ENCODE peak calls at places on chromosome 10, in six cellular contexts. P, Q, O, T, H and U are unnamed samples.

GRCh38 chr10:49025347-49025983 is 85.8 kb upstream of the LRRC18 start:
- DNase-seq in P (no peak), Q (no peak), O (no peak), T (no peak), H (no peak), U (no peak)

GRCh38 chr10:6647811-6648526 is 67.9 kb upstream of the PRKCQ start:
- DNase-seq in P (no peak), Q (no peak), O (peak; percentile 30), T (peak; percentile 19), H (peak; percentile 87), U (peak; percentile 59)

GRCh38 chr10:28479927-28480326 is 53.0 kb upstream of the WAC start:
- DNase-seq in P (no peak), Q (no peak), O (no peak), T (no peak), H (no peak), U (no peak)

GRCh38 chr10:63494951-63495350 is 26.2 kb upstream of the REEP3 start:
- DNase-seq in P (no peak), Q (no peak), O (no peak), T (no peak), H (no peak), U (no peak)

GRCh38 chr10:3943695-3944257 is 158.8 kb upstream of the KLF6 start:
- DNase-seq in P (no peak), Q (no peak), O (no peak), T (no peak), H (no peak), U (no peak)

GRCh38 chr10:33143160-33143728 is 185.2 kb upstream of the ITGB1 start:
- DNase-seq in P (no peak), Q (peak; percentile 83), O (no peak), T (no peak), H (no peak), U (no peak)

GRCh38 chr10:119395287-119396007 is 147.1 kb downstream of the RGS10 start:
- DNase-seq in P (no peak), Q (no peak), O (peak; percentile 68), T (no peak), H (peak; percentile 28), U (peak; percentile 67)

GRCh38 chr10:133024711-133025557 is 62.8 kb upstream of the ADGRA1 start:
- DNase-seq in P (no peak), Q (no peak), O (no peak), T (no peak), H (no peak), U (no peak)

GRCh38 chr10:96299383-96299782 is 4.9 kb upstream of the DNTT start:
- DNase-seq in P (no peak), Q (no peak), O (peak; percentile 36), T (no peak), H (no peak), U (no peak)

GRCh38 chr10:35723992-35724391 is 81.9 kb upstream of the FZD8 start:
- DNase-seq in P (no peak), Q (no peak), O (no peak), T (no peak), H (no peak), U (no peak)

GRCh38 chr10:72557362-72557761 is 68.5 kb downstream of the MICU1 start:
- DNase-seq in P (no peak), Q (peak; percentile 63), O (no peak), T (no peak), H (no peak), U (no peak)

GRCh38 chr10:43284341-43284910 is 17.6 kb upstream of the RASGEF1A start:
- DNase-seq in P (no peak), Q (no peak), O (no peak), T (no peak), H (peak; percentile 76), U (no peak)

GRCh38 chr10:12566161-12567115 is 217.1 kb downstream of the CAMK1D start:
- DNase-seq in P (no peak), Q (peak; percentile 38), O (no peak), T (peak; percentile 39), H (no peak), U (no peak)

GRCh38 chr10:48684792-48685651 is at the start of gene WDFY4:
- DNase-seq in P (no peak), Q (no peak), O (peak; percentile 79), T (no peak), H (no peak), U (peak; percentile 83)

GRCh38 chr10:130751106-130751840 is 560.2 kb downstream of the TCERG1L start:
- DNase-seq in P (no peak), Q (no peak), O (no peak), T (no peak), H (no peak), U (no peak)

GRCh38 chr10:102627446-102628293 is 16.6 kb upstream of the TRIM8 start:
- DNase-seq in P (no peak), Q (peak; percentile 74), O (no peak), T (no peak), H (peak; percentile 73), U (no peak)

GRCh38 chr10:37654466-37654865 is 202.9 kb downstream of the ZNF248 start:
- DNase-seq in P (no peak), Q (no peak), O (no peak), T (no peak), H (no peak), U (no peak)

GRCh38 chr10:47045331-47045861 is 134.2 kb downstream of the PTPN20 start:
- DNase-seq in P (no peak), Q (no peak), O (no peak), T (no peak), H (no peak), U (no peak)

GRCh38 chr10:61705022-61705675 is 42.4 kb downstream of the CABCOCO1 start:
- DNase-seq in P (no peak), Q (no peak), O (no peak), T (no peak), H (no peak), U (no peak)

GRCh38 chr10:61701055-61701705 is 38.5 kb downstream of the CABCOCO1 start:
- DNase-seq in P (no peak), Q (no peak), O (no peak), T (no peak), H (no peak), U (no peak)
- TF ChIP-seq CTCF in P (no peak), Q (peak; percentile 22), O (no peak), T (no peak), H (no peak), U (no peak)

GRCh38 chr10:74099836-74100235 is 50.8 kb downstream of the AP3M1 start:
- DNase-seq in P (no peak), Q (no peak), O (no peak), T (no peak), H (no peak), U (no peak)

GRCh38 chr10:74104480-74104879 is 46.1 kb downstream of the AP3M1 start:
- DNase-seq in P (no peak), Q (no peak), O (no peak), T (no peak), H (no peak), U (no peak)

GRCh38 chr10:74107391-74107790 is 43.2 kb downstream of the AP3M1 start:
- DNase-seq in P (no peak), Q (no peak), O (no peak), T (no peak), H (no peak), U (no peak)

GRCh38 chr10:74104996-74105395 is 45.6 kb downstream of the AP3M1 start:
- DNase-seq in P (no peak), Q (no peak), O (no peak), T (no peak), H (no peak), U (no peak)

DNA sequence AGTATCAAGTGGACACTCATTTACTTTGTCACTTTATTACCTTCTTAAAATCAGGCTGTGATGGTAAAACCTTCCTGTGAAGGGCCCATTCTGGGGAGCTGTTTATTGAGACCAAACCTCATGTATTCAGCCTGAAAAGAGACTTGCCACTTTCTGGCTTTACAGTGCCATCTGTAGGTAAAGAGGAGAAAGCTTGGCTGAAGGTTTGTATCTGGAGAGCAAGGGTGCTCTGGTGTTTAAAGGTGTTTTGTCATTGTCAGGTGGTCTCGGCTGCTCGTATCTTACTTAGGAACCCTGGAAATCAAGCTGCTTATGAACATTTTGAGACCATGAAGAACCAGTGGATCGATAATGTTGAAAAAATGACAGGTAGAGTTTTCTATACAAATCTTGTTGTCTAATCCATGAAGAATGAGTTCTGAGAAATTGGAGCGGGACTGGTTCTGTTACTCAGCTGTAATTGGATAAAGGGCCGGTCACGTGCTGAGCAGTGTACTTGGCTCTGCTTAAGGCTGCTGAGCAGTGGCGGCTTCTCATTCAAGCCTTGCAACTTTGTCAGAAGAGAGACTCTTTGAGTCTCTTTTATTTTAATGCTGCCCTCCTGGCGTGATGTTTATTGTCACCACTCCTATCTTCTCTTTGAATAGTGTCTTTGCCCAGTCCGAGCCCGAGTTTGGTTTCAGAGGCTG is 46.9 kb downstream of the AP3M1 start:
- DNase-seq in P (no peak), Q (peak; percentile 28), O (no peak), T (no peak), H (no peak), U (peak; percentile 63)
- TF ChIP-seq CTCF in P (peak; percentile 9), Q (peak; percentile 49), O (peak; percentile 9), T (no peak), H (no peak), U (peak; percentile 59)

GRCh38 chr10:117164878-117165556 is 26.9 kb upstream of the VAX1 start:
- DNase-seq in P (no peak), Q (no peak), O (no peak), T (no peak), H (no peak), U (no peak)

GRCh38 chr10:117167346-117168134 is 29.5 kb upstream of the VAX1 start:
- DNase-seq in P (no peak), Q (no peak), O (no peak), T (no peak), H (no peak), U (no peak)

GRCh38 chr10:117163954-117164292 is 25.9 kb upstream of the VAX1 start:
- DNase-seq in P (no peak), Q (no peak), O (no peak), T (no peak), H (no peak), U (no peak)

GRCh38 chr10:117166420-117167345 is 28.6 kb upstream of the VAX1 start:
- DNase-seq in P (no peak), Q (no peak), O (peak; percentile 6), T (no peak), H (no peak), U (no peak)

GRCh38 chr10:117165557-117166419 is 27.7 kb upstream of the VAX1 start:
- DNase-seq in P (no peak), Q (peak; percentile 41), O (peak; percentile 29), T (no peak), H (peak; percentile 86), U (peak; percentile 38)
- TF ChIP-seq CTCF in P (peak; percentile 37), Q (peak; percentile 62), O (no peak), T (no peak), H (peak; percentile 57), U (no peak)

DNA sequence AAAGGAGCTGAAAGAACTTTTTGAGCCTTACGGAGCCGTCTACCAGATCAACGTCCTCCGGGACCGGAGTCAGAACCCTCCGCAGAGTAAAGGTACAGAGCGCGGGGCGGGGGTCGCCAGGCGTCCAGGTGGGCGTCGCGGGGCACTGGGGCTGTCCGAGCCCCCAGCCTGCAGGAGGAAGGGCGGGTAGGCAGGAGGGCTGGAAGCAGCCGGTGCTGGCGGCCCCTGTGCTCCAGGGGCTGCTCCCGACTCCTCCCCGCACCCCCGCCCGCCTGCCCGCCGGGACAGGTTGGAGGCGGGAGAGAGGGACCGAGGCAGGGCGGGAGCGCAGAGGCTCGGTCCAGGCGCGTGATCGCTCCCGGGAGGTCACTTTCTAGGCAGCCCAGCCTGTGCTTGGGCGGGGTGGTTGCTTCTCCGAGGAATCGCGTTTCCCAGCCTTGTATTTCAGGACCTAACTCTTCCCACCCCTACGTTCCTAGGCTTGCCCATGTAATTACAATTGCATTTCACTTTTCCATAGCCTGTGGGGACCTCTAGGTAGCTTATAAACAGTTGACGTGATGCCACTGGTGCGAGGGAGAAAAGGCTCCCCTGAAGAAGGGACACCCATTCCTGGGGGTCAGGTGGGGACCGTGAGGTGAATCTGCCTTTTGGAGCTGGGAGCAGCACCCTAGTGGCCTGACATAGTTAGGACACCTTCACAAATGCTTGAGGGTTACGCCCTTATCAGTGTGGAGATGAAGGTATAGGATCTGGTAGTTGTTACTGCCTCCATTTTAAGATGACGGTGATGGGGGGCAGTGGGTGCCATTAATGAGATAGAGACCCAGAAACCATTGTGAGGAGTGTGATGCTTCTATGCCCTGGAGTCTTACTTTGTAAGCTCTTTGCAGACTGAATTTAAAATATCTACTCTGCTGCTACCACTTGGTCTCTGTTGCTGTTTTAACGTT is 148.2 kb downstream of the CELF2 start:
- DNase-seq in P (no peak), Q (no peak), O (peak; percentile 75), T (peak; percentile 56), H (peak; percentile 66), U (peak; percentile 72)
- TF ChIP-seq CTCF in P (peak; percentile 38), Q (peak; percentile 50), O (peak; percentile 79), T (no peak), H (peak; percentile 54), U (peak; percentile 56)